ENCODE peak calls at places on chromosome 12, in ten cellular contexts. J is PC-3, H is nephron progenitor cell, W is progenitor cell of endocrine pancreas, O is GM12865, Z is endothelial cell of umbilical vein, G is NB4, I is neural crest cell, X is bronchial epithelial cell, U is AG10803. F is an unnamed sample.

GRCh38 chr12:56522486-56523193 is 1.0 kb downstream of the RBMS2 start:
- DNase-seq in H (no peak), J (peak), I (no peak), Z (peak), G (no peak), W (no peak), X (peak), U (peak), O (no peak), F (no peak)

GRCh38 chr12:130144256-130144655 is 18.0 kb upstream of the FZD10 start:
- DNase-seq in Z (no peak), O (no peak), W (no peak), G (no peak), I (no peak), X (no peak), J (no peak), H (no peak), U (no peak), F (no peak)

GRCh38 chr12:107515446-107515958 is 170.1 kb upstream of the PWP1 start:
- DNase-seq in W (no peak), X (peak), H (no peak), I (no peak), G (peak), O (peak), J (peak), Z (peak), U (peak), F (peak)

GRCh38 chr12:13661005-13661887 is 320.2 kb downstream of the GRIN2B start:
- DNase-seq in X (peak), J (peak), H (peak), O (peak), I (peak), G (peak), W (peak), U (peak), Z (peak), F (peak)

GRCh38 chr12:2683283-2684025 is 111.3 kb upstream of the FKBP4 start:
- DNase-seq in U (peak), W (no peak), O (no peak), I (no peak), H (no peak), G (no peak), Z (no peak), X (no peak), J (no peak), F (no peak)

GRCh38 chr12:106758349-106758951 is 16.0 kb upstream of the RIC8B start:
- DNase-seq in G (no peak), W (no peak), O (no peak), H (no peak), X (no peak), I (no peak), J (no peak), Z (no peak), U (no peak), F (no peak)

GRCh38 chr12:41531147-41531829 is 343.2 kb downstream of the PDZRN4 start:
- DNase-seq in W (no peak), O (no peak), Z (no peak), I (no peak), X (no peak), U (no peak), J (no peak), H (no peak), G (no peak), F (no peak)

GRCh38 chr12:80766897-80767296 is 50.2 kb downstream of the MYF5 start:
- DNase-seq in Z (no peak), O (peak), H (no peak), I (no peak), X (no peak), W (no peak), U (no peak), G (no peak), J (no peak), F (no peak)

GRCh38 chr12:120439646-120440247 is 1.8 kb downstream of the COX6A1 start:
- DNase-seq in U (peak), O (peak), W (peak), I (peak), H (peak), G (peak), J (peak), X (peak), Z (peak), F (peak)

GRCh38 chr12:96068636-96069035 is 33.2 kb upstream of the LTA4H start:
- DNase-seq in I (no peak), G (no peak), H (no peak), Z (no peak), U (no peak), X (no peak), J (no peak), O (no peak), W (no peak), F (no peak)

GRCh38 chr12:96073346-96074336 is 38.3 kb upstream of the LTA4H start:
- DNase-seq in H (no peak), O (no peak), I (no peak), Z (no peak), J (peak), W (no peak), X (peak), G (peak), U (no peak), F (no peak)

GRCh38 chr12:96069511-96070231 is 34.3 kb upstream of the LTA4H start:
- DNase-seq in H (no peak), X (no peak), U (no peak), G (no peak), O (no peak), W (no peak), Z (no peak), J (no peak), I (no peak), F (no peak)

GRCh38 chr12:96068111-96068510 is 32.7 kb upstream of the LTA4H start:
- DNase-seq in W (no peak), U (no peak), X (no peak), I (no peak), J (no peak), G (no peak), O (no peak), H (no peak), Z (no peak), F (no peak)

GRCh38 chr12:96070670-96071279 is 35.4 kb upstream of the LTA4H start:
- DNase-seq in W (no peak), H (no peak), U (peak), G (peak), J (no peak), X (peak), O (peak), Z (peak), I (no peak), F (no peak)
- TF ChIP-seq CTCF in W (no peak), H (no peak), U (peak), G (peak), J (peak), X (no peak), O (peak), Z (no peak), I (no peak), F (no peak)

DNA sequence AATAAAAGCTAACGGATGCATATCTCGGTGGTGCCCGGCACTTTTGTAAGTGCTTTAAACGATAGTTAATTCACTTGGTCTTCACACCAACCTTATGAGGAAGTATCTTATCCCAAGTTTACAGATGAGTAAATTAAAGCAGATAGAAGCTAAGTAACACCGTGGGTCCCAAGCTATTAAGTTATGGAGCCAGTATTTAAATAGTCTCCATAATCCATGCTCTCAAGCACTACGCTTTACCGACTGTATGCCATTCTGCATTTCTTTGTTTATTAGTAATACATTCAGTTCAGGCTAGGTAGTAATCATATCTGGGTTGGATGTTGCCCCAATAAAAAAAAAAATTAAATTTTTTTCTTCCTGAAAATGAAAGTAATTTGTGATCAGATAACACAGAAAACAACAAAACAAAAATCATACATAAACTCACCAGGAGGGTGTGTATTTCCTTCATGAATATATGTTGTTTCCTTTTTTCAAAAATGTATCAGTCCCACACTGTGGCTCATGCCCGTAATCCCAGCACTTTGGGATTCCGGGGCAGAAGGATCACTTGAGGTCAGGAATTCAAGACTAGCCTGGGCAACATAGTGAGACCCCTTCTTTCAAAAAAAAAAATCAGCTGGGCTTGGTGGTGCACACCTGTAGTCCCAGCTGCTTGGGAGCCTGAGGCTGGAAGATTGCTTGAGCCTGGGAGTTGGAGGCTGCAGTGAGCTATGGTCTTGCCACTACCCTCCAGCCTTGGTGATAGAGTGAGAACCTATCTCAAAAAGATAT is 1.4 kb upstream of the M6PR start:
- DNase-seq in O (peak), I (no peak), Z (peak), G (peak), H (no peak), J (no peak), U (no peak), W (no peak), X (no peak), F (no peak)
- TF ChIP-seq CTCF in O (no peak), I (peak), Z (no peak), G (no peak), H (no peak), J (no peak), U (no peak), W (no peak), X (no peak), F (peak)

GRCh38 chr12:94074970-94075695 is 73.2 kb upstream of the PLXNC1 start:
- DNase-seq in O (peak), W (no peak), X (peak), Z (peak), J (peak), I (no peak), H (peak), G (peak), U (peak), F (peak)
- TF ChIP-seq CTCF in O (peak), W (peak), X (peak), Z (peak), J (peak), I (peak), H (peak), G (peak), U (peak), F (peak)

GRCh38 chr12:94898388-94898787 is 105.1 kb downstream of the NDUFA12 start:
- DNase-seq in W (no peak), G (peak), I (no peak), H (no peak), Z (peak), U (peak), J (peak), O (peak), X (peak), F (no peak)
- TF ChIP-seq CTCF in W (peak), G (peak), I (peak), H (no peak), Z (no peak), U (peak), J (peak), O (peak), X (peak), F (no peak)

GRCh38 chr12:55068416-55069010 is 48.7 kb downstream of the NEUROD4 start:
- DNase-seq in U (peak), J (peak), W (peak), H (peak), I (peak), X (peak), O (peak), G (peak), Z (peak), F (peak)

GRCh38 chr12:55067701-55068100 is 47.9 kb downstream of the NEUROD4 start:
- DNase-seq in X (no peak), Z (no peak), W (no peak), G (no peak), J (no peak), H (peak), I (no peak), O (no peak), U (no peak), F (no peak)

GRCh38 chr12:55074771-55075170 is 51.4 kb upstream of the OR9K2 start:
- DNase-seq in J (no peak), X (no peak), I (no peak), O (no peak), G (no peak), W (no peak), Z (peak), U (no peak), H (no peak), F (no peak)

GRCh38 chr12:55073043-55074022 is 52.9 kb upstream of the OR9K2 start:
- DNase-seq in J (peak), I (peak), X (peak), O (peak), G (peak), H (peak), U (peak), W (peak), Z (peak), F (peak)

GRCh38 chr12:55072093-55072492 is 52.3 kb downstream of the NEUROD4 start:
- DNase-seq in H (peak), U (peak), G (peak), J (peak), X (peak), I (no peak), O (peak), W (no peak), Z (peak), F (peak)
- TF ChIP-seq CTCF in H (peak), U (peak), G (peak), J (peak), X (peak), I (peak), O (peak), W (peak), Z (peak), F (peak)

GRCh38 chr12:75560167-75560566 is 48.8 kb upstream of the KRR1 start:
- DNase-seq in G (peak), H (no peak), I (no peak), W (no peak), X (peak), Z (peak), U (peak), O (no peak), J (peak), F (no peak)
- TF ChIP-seq CTCF in G (no peak), H (no peak), I (peak), W (peak), X (peak), Z (no peak), U (peak), O (peak), J (peak), F (no peak)

F was measured in activated CD8-positive, alpha-beta T cell treated with anti-CD3 and anti-CD28 coated beads for 36 hours.